ENCODE peak calls at places on chromosomes 4 and X, in ten cellular contexts. W is bronchial epithelial cell, M is OCI-LY7, I is A549, T is neural progenitor cell, K is colonic mucosa, E is mucosa of descending colon, J is PC-9, D is HFF-Myc, R is upper lobe of left lung. F is an unnamed sample.
A peak's percentile ranks its signal among the peaks of the same experiment; 100 is the strongest.

GRCh38 chr4:185838514-185839203 is 26.7 kb upstream of the SORBS2 start:
- DNase-seq in W (no peak), M (no peak), I (no peak), T (no peak), K (no peak), E (no peak), J (no peak), D (no peak), R (no peak), F (no peak)

GRCh38 chrX:1322393-1322792 is 14.2 kb upstream of the IL3RA start:
- DNase-seq in W (no peak), M (no peak), I (no peak), T (no peak), K (no peak), E (no peak), J (no peak), D (no peak), R (no peak), F (no peak)

GRCh38 chrX:960821-961220 is 251.6 kb downstream of the CRLF2 start:
- DNase-seq in W (no peak), M (no peak), I (no peak), T (peak; percentile 68), K (no peak), E (no peak), J (no peak), D (no peak), R (no peak), F (no peak)

GRCh38 chr4:6732441-6733357 is 16.7 kb downstream of the BLOC1S4 start:
- DNase-seq in W (peak; percentile 82), M (no peak), I (peak; percentile 89), T (no peak), K (peak; percentile 52), E (peak; percentile 55), J (peak; percentile 89), D (no peak), R (peak; percentile 86), F (peak; percentile 56)

GRCh38 chr4:10192331-10192730 is 75.7 kb upstream of the WDR1 start:
- DNase-seq in W (peak; percentile 44), M (no peak), I (no peak), T (peak; percentile 8), K (peak; percentile 14), E (no peak), J (no peak), D (no peak), R (no peak), F (no peak)

GRCh38 chr4:188660796-188661195 is 521.6 kb downstream of the TRIML1 start:
- DNase-seq in W (no peak), M (no peak), I (no peak), T (no peak), K (no peak), E (no peak), J (no peak), D (no peak), R (no peak), F (no peak)

GRCh38 chrX:22527302-22527701 is 254.6 kb downstream of the CBLL2 start:
- DNase-seq in W (no peak), M (no peak), I (no peak), T (no peak), K (no peak), E (no peak), J (no peak), D (no peak), R (no peak), F (no peak)

GRCh38 chr4:183355405-183355804 is 33.2 kb upstream of the CLDN24 start:
- DNase-seq in W (peak; percentile 68), M (no peak), I (no peak), T (no peak), K (no peak), E (no peak), J (no peak), D (no peak), R (no peak), F (peak; percentile 32)

GRCh38 chr4:89298788-89299152 is 8.8 kb downstream of the GPRIN3 start:
- DNase-seq in W (no peak), M (peak; percentile 76), I (no peak), T (no peak), K (no peak), E (no peak), J (no peak), D (no peak), R (no peak), F (no peak)

GRCh38 chrX:29746326-29746725 is 469.0 kb upstream of the MAGEB2 start:
- DNase-seq in W (no peak), M (no peak), I (no peak), T (no peak), K (no peak), E (no peak), J (no peak), D (no peak), R (no peak), F (no peak)

GRCh38 chr4:45453258-45453841 is 670.5 kb downstream of the GABRG1 start:
- DNase-seq in W (peak; percentile 25), M (peak; percentile 2), I (peak; percentile 9), T (peak; percentile 68), K (no peak), E (no peak), J (no peak), D (no peak), R (no peak), F (peak; percentile 7)
- TF ChIP-seq CTCF in W (peak; percentile 39), M (peak; percentile 65), I (no peak), T (peak; percentile 70), K (no peak), E (no peak), J (peak; percentile 57), D (no peak), R (no peak), F (peak; percentile 34)

GRCh38 chr4:108493596-108493931 is 126.8 kb upstream of the RPL34 start:
- DNase-seq in W (no peak), M (no peak), I (no peak), T (no peak), K (no peak), E (no peak), J (no peak), D (no peak), R (no peak), F (no peak)

GRCh38 chr4:108498925-108499324 is 121.5 kb upstream of the RPL34 start:
- DNase-seq in W (no peak), M (no peak), I (no peak), T (no peak), K (no peak), E (no peak), J (no peak), D (no peak), R (no peak), F (no peak)

DNA sequence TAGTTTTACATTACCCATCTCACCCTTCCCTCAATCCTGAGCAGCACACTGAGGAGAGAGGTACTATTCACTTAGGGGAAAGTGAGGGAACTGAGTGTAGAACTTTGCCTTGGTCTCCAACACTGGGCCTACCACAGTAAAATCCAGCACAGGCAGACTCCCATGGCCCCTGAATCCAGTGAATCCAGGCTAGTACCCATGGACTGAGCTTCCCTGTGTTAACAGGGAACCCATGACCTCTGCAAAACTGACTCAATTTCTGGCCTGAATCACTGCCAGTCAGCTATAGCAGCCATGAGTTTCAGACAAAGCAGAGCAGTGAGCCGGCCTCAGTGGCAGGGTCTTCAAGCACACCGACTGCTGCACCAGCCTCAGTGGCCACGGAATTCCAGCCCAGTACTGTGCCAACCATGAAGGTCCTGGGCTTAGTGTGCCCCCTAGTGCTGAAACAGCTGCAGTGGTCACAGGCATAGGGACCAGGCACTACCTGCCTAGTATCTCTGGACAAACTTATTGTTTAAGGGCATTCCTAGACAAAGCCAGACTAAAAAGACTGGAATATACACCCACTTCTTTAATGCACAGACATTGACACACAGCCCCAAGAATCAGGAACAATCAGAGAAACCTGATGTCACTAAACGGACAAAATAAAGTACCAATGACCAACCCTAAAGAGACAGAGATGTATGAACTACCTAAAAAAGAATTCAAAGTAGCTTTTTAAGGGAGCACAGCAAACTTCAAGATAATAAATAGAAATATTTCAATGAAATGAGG is 127.4 kb upstream of the RPL34 start:
- DNase-seq in W (peak; percentile 28), M (peak; percentile 39), I (peak; percentile 2), T (peak; percentile 75), K (peak; percentile 31), E (peak; percentile 33), J (no peak), D (no peak), R (no peak), F (peak; percentile 43)
- TF ChIP-seq CTCF in W (peak; percentile 74), M (peak; percentile 73), I (no peak), T (peak; percentile 87), K (peak; percentile 34), E (no peak), J (peak; percentile 40), D (peak; percentile 85), R (no peak), F (peak; percentile 38)

DNA sequence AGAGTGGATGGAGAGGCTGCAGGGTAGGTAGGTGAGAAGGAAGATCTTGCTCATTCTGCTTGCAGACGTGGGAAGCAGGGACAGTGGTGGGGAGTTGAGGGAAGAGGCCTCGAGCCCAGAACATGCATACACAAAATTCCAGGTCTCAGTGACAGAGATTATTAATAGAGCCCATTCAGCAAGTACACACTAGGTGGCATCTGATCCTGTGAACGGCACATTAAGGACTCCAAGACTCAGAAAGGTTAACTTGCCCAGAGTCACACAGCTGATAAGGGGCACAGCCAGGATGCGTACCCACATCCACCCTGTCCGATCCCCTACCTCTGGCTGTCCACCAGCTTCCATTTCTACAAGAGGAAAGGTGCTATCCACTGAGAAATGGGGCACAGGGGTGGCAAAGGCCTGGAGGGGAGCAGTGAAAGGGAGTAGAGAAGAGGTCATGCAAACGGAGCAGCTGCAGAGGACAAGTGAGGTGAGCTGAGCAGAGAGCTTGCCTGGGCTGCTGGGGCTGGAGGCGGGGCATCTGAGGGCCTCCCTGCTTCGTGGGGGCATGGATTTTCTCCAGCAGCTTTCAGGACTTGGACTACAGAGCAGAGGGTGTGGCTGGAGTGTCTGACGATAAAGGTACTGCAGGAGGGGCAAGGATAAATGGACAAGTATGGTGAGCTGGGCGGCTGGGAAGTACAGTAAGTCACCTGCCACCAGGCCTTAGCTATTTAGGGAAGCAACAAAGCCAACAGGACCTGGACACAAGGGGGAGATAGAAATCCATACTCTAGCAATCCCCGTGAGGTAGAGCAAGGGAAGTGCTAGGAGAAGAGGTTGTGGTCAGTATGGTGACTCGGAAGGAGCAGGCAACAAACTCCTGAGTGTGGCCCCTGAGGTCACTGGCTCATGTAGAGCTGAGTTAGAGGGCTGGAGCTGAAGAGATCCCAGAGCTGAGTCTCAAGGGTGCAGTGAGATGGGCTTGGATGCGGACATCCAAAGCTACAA is 11.2 kb downstream of the IDS start:
- DNase-seq in W (no peak), M (no peak), I (peak; percentile 23), T (no peak), K (no peak), E (peak; percentile 41), J (no peak), D (no peak), R (no peak), F (no peak)
- TF ChIP-seq CTCF in W (peak; percentile 5), M (no peak), I (no peak), T (no peak), K (no peak), E (no peak), J (peak; percentile 46), D (no peak), R (no peak), F (no peak)

DNA sequence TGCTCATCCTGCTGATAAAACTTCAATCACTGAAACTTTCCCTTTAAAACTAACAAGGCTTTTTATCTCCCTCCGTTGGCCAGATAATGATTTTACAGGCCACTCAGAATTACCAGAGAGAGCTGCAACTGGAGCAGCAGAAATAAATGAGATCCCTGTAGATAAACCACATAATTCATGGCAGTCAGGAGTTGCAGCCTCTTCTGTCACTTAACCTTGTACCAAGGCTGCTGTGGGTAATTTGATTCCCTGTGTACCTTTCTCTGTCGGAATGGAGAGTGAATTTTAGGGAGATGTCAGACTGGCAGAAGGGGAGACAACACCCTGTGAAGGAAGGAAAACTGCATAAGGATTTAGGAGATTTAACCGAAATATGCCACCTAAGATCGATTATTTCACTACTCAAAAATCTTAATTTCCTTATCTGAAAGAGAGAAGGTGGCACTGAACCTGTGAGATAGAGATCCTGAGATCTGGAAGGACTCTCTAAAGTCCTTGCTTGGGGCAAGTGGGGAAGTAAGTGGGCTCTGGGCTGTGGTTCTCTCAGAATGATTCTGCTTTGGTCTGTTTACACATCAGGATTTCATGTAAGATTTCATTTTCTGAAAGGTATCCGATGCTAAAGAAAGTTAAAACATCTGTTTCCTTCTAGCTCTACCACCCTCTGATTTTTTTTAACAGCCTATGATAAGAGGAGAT is 14.3 kb upstream of the TSPAN5 start:
- DNase-seq in W (no peak), M (no peak), I (no peak), T (no peak), K (no peak), E (no peak), J (no peak), D (no peak), R (no peak), F (no peak)
- TF ChIP-seq CTCF in W (no peak), M (no peak), I (no peak), T (no peak), K (no peak), E (no peak), J (no peak), D (no peak), R (no peak), F (no peak)

F was measured in Calu3.